ENCODE peak calls at places on chromosomes 5 and 9, in ten cellular contexts. S is neural progenitor cell, O is endothelial cell, V is mesothelial cell of epicardium, X is astrocyte, Q is fibroblast of mammary gland, D is WTC11, J is sigmoid colon, G is GM20000, C is cardiac fibroblast. B is an unnamed sample.

GRCh38 chr5:153447534-153447933 is 42.9 kb upstream of the GRIA1 start:
- DNase-seq in D (no peak), V (no peak), S (no peak), G (no peak), O (no peak), X (no peak), J (no peak), Q (no peak), C (no peak), B (peak; percentile 33)

GRCh38 chr5:135878156-135878620 is 17.5 kb downstream of the IL9 start:
- DNase-seq in S (no peak), V (no peak), C (no peak), Q (no peak), O (no peak), J (no peak), D (no peak), X (peak; percentile 1), G (no peak), B (no peak)

GRCh38 chr9:95505072-95505471 is 11.7 kb downstream of the PTCH1 start:
- DNase-seq in D (no peak), V (no peak), Q (no peak), G (no peak), O (no peak), C (no peak), S (peak; percentile 39), X (no peak), J (no peak), B (no peak)

GRCh38 chr5:67318746-67319145 is 122.1 kb upstream of the CD180 start:
- DNase-seq in S (no peak), J (no peak), Q (no peak), C (no peak), G (no peak), X (no peak), D (no peak), V (no peak), O (no peak), B (no peak)

GRCh38 chr5:572398-573019 is 39.6 kb upstream of the CEP72 start:
- DNase-seq in G (no peak), Q (no peak), V (no peak), D (no peak), J (peak; percentile 18), C (no peak), O (no peak), X (no peak), S (no peak), B (peak; percentile 4)

GRCh38 chr5:1555011-1555807 is 31.4 kb upstream of the LPCAT1 start:
- DNase-seq in G (no peak), O (no peak), V (no peak), X (peak; percentile 62), Q (no peak), D (no peak), J (peak; percentile 54), S (no peak), C (peak; percentile 57), B (no peak)

GRCh38 chr5:145499483-145499882 is 335.7 kb downstream of the PRELID2 start:
- DNase-seq in J (no peak), O (no peak), G (no peak), S (no peak), X (no peak), D (no peak), Q (peak; percentile 20), C (peak; percentile 34), V (no peak), B (no peak)

GRCh38 chr9:110027624-110028023 is 180.3 kb downstream of the C9orf152 start:
- DNase-seq in S (peak; percentile 89), V (no peak), Q (peak; percentile 87), G (no peak), O (no peak), X (peak; percentile 84), J (no peak), D (no peak), C (peak; percentile 96), B (no peak)

GRCh38 chr5:179158556-179158955 is 98.4 kb downstream of the ZNF354C start:
- DNase-seq in O (no peak), S (no peak), Q (no peak), V (no peak), J (peak; percentile 39), D (peak; percentile 2), G (no peak), C (no peak), X (no peak), B (no peak)

GRCh38 chr9:131407717-131408195 is 13.9 kb downstream of the PRRC2B start:
- DNase-seq in J (peak; percentile 80), S (peak; percentile 78), C (peak; percentile 64), D (peak; percentile 67), X (no peak), V (no peak), Q (peak; percentile 65), G (no peak), O (peak; percentile 43), B (no peak)

GRCh38 chr9:128503870-128504269 is 649 bp upstream of the GLE1 start:
- DNase-seq in X (peak; percentile 4), G (peak; percentile 31), O (no peak), V (no peak), J (no peak), Q (peak; percentile 25), S (peak; percentile 18), C (peak; percentile 32), D (no peak), B (peak; percentile 49)

GRCh38 chr9:6126377-6126776 is 89.2 kb upstream of the IL33 start:
- DNase-seq in V (no peak), X (no peak), O (no peak), J (no peak), C (no peak), S (no peak), D (no peak), G (no peak), Q (no peak), B (no peak)

GRCh38 chr5:151288180-151288579 is 15.4 kb downstream of the SLC36A3 start:
- DNase-seq in X (no peak), Q (no peak), C (no peak), S (no peak), G (no peak), J (no peak), D (no peak), V (no peak), O (no peak), B (no peak)

GRCh38 chr5:145568581-145568980 is 266.6 kb downstream of the PRELID2 start:
- DNase-seq in C (peak; percentile 48), S (no peak), Q (peak; percentile 33), J (no peak), O (no peak), V (no peak), G (no peak), X (no peak), D (no peak), B (no peak)

GRCh38 chr5:135444881-135445280 is 2.3 kb downstream of the DCANP1 start:
- DNase-seq in D (no peak), S (no peak), G (no peak), X (no peak), J (peak; percentile 30), Q (no peak), C (no peak), V (no peak), O (no peak), B (no peak)

GRCh38 chr9:106621299-106621920 is 241.6 kb upstream of the ZNF462 start:
- DNase-seq in V (no peak), G (no peak), Q (no peak), J (no peak), D (peak; percentile 20), O (no peak), C (no peak), S (peak; percentile 84), X (no peak), B (no peak)

GRCh38 chr5:154472871-154473580 is 5.0 kb downstream of the HAND1 start:
- DNase-seq in D (peak; percentile 45), O (no peak), V (no peak), X (peak; percentile 6), Q (no peak), S (peak; percentile 47), C (no peak), G (no peak), J (no peak), B (no peak)

GRCh38 chr9:98087420-98088354 is 31.2 kb downstream of the NANS start:
- DNase-seq in O (peak; percentile 62), D (peak; percentile 72), J (peak; percentile 69), Q (peak; percentile 64), C (peak; percentile 41), X (peak; percentile 57), V (no peak), S (peak; percentile 75), G (no peak), B (no peak)
- TF ChIP-seq CTCF in O (peak; percentile 21), D (no peak), J (no peak), Q (no peak), C (no peak), X (no peak), V (no peak), S (no peak), G (no peak), B (no peak)

GRCh38 chr5:6291961-6292360 is 86.4 kb downstream of the MED10 start:
- DNase-seq in Q (peak; percentile 11), J (no peak), G (no peak), C (peak; percentile 11), D (no peak), X (no peak), S (peak; percentile 69), V (no peak), O (peak; percentile 38), B (no peak)

GRCh38 chr5:6302099-6302498 is 76.2 kb downstream of the MED10 start:
- DNase-seq in X (no peak), O (no peak), G (no peak), D (peak; percentile 43), Q (no peak), V (no peak), S (peak; percentile 50), J (no peak), C (no peak), B (no peak)

GRCh38 chr5:6296524-6296923 is 81.8 kb downstream of the MED10 start:
- DNase-seq in D (no peak), V (no peak), S (no peak), J (no peak), O (no peak), G (no peak), Q (peak; percentile 27), C (no peak), X (no peak), B (no peak)
- TF ChIP-seq CTCF in D (no peak), V (no peak), S (no peak), J (no peak), O (no peak), G (no peak), Q (no peak), C (no peak), X (no peak), B (no peak)

GRCh38 chr5:171129308-171129707 is 179.7 kb upstream of the TLX3 start:
- DNase-seq in Q (no peak), C (no peak), O (no peak), S (peak; percentile 6), V (no peak), D (no peak), J (no peak), X (no peak), G (no peak), B (no peak)
- TF ChIP-seq CTCF in Q (no peak), C (no peak), O (no peak), S (peak; percentile 10), V (no peak), D (no peak), J (no peak), X (no peak), G (no peak), B (no peak)

DNA sequence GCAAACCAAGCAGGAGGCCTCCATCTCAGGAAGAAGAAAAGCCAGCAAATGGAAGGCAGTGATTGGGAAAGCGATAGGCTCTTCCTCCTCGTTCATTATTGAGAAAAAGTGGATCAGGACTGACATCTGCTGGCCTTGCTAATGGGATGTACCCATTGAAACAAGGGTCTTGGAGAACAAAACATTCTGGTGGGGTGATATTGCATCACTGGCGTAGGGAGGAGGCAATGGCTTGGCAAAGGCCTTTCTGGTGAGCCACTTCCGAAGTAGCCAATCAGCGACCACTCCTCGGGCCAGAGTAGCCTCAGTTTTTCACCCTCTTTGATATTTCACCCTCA is 86.7 kb upstream of the NFIB start:
- DNase-seq in X (peak; percentile 82), D (peak; percentile 37), C (peak; percentile 98), G (no peak), V (no peak), Q (peak; percentile 95), J (peak; percentile 80), O (peak; percentile 62), S (peak; percentile 63), B (peak; percentile 17)
- TF ChIP-seq CTCF in X (peak; percentile 56), D (no peak), C (peak; percentile 67), G (no peak), V (no peak), Q (peak; percentile 69), J (peak; percentile 44), O (peak; percentile 28), S (peak; percentile 53), B (peak; percentile 52)

B was measured in SK-N-SH.